ENCODE peak calls at places on chromosomes 11 and 22, in six cellular contexts. S is mesothelial cell of epicardium, X is hypothalamus, H is GM13976, T is NCI-H1436, P is stomach. U is an unnamed sample.

GRCh38 chr11:48109046-48109666 is 107.5 kb upstream of the OR4B1 start:
- DNase-seq in T (peak; percentile 57), S (no peak), X (no peak), P (no peak), H (peak; percentile 38), U (peak; percentile 18)

GRCh38 chr11:103364687-103365086 is 255.5 kb downstream of the DYNC2H1 start:
- DNase-seq in H (no peak), S (no peak), P (no peak), T (no peak), X (no peak), U (no peak)

GRCh38 chr11:129249351-129249750 is 57.2 kb upstream of the ARHGAP32 start:
- DNase-seq in S (no peak), T (no peak), X (no peak), H (no peak), P (no peak), U (peak; percentile 81)

GRCh38 chr11:85256433-85256832 is 370.7 kb downstream of the DLG2 start:
- DNase-seq in H (no peak), S (no peak), P (no peak), X (no peak), T (no peak), U (no peak)

GRCh38 chr11:130781906-130782305 is 134.4 kb downstream of the SNX19 start:
- DNase-seq in S (no peak), T (no peak), H (no peak), P (no peak), X (no peak), U (peak; percentile 49)

GRCh38 chr11:116931206-116931953 is 94.0 kb upstream of the APOA1 start:
- DNase-seq in P (no peak), X (no peak), H (peak; percentile 24), T (no peak), S (no peak), U (no peak)

GRCh38 chr11:15896544-15896943 is 459.8 kb downstream of the SOX6 start:
- DNase-seq in S (no peak), P (no peak), X (no peak), T (no peak), H (no peak), U (no peak)

GRCh38 chr11:78022397-78023396 is at the start of gene KCTD14:
- DNase-seq in P (peak; percentile 75), X (no peak), H (no peak), S (no peak), T (peak; percentile 19), U (no peak)

GRCh38 chr11:118834428-118835028 is 43.6 kb upstream of the DDX6 start:
- DNase-seq in P (no peak), S (no peak), X (no peak), H (peak; percentile 47), T (no peak), U (no peak)

GRCh38 chr22:32044477-32044876 is 1.4 kb downstream of the SLC5A1 start:
- DNase-seq in T (no peak), H (no peak), S (no peak), X (no peak), P (no peak), U (no peak)

GRCh38 chr11:94179696-94180095 is 51.1 kb downstream of the PANX1 start:
- DNase-seq in P (no peak), X (no peak), T (no peak), H (no peak), S (no peak), U (no peak)

GRCh38 chr11:8069771-8070170 is 11.2 kb upstream of the TUB start:
- DNase-seq in S (no peak), T (no peak), X (no peak), P (no peak), H (no peak), U (no peak)

GRCh38 chr11:114036156-114036811 is 23.2 kb upstream of the ZBTB16 start:
- DNase-seq in P (peak; percentile 92), S (peak; percentile 48), T (no peak), H (peak; percentile 61), X (peak; percentile 68), U (no peak)

GRCh38 chr11:27460158-27460565 is 12.4 kb downstream of the LGR4 start:
- DNase-seq in T (no peak), S (no peak), H (no peak), P (no peak), X (no peak), U (no peak)

GRCh38 chr11:134661660-134662059 is 249.6 kb upstream of the B3GAT1 start:
- DNase-seq in P (peak; percentile 11), T (no peak), S (no peak), H (no peak), X (no peak), U (no peak)

GRCh38 chr11:65434057-65434666 is 11.6 kb downstream of the NEAT1 start:
- DNase-seq in P (no peak), T (no peak), S (no peak), X (no peak), H (no peak), U (no peak)

GRCh38 chr11:61918251-61919112 is 1.1 kb upstream of the RAB3IL1 start:
- DNase-seq in H (peak; percentile 22), P (no peak), S (no peak), X (no peak), T (no peak), U (no peak)

GRCh38 chr11:36155770-36156485 is 133.3 kb downstream of the COMMD9 start:
- DNase-seq in H (no peak), T (no peak), X (peak; percentile 50), S (no peak), P (no peak), U (no peak)

U was measured in GM04503.